ENCODE peak calls at places on chromosome 5, in four cellular contexts. G is fibroblast of lung, X is AML-193, M is mucosa of gallbladder. A is an unnamed sample.

GRCh38 chr5:67052034-67052433 is 144.6 kb downstream of the CD180 start:
- DNase-seq in G (no peak), X (no peak), M (no peak), A (no peak)

GRCh38 chr5:32794086-32794485 is 83.0 kb downstream of the NPR3 start:
- DNase-seq in G (no peak), X (no peak), M (no peak), A (no peak)

GRCh38 chr5:176610430-176610763 is 441 bp upstream of the GPRIN1 start:
- DNase-seq in G (no peak), X (no peak), M (no peak), A (no peak)

GRCh38 chr5:37661227-37661920 is 178.5 kb downstream of the GDNF start:
- DNase-seq in G (no peak), X (no peak), M (no peak), A (no peak)

GRCh38 chr5:19733612-19734495 is 254.1 kb downstream of the CDH18 start:
- DNase-seq in G (peak; percentile 2), X (no peak), M (no peak), A (no peak)

GRCh38 chr5:88269222-88269771 is 652 bp upstream of the TMEM161B start:
- DNase-seq in G (peak; percentile 30), X (no peak), M (peak; percentile 10), A (peak; percentile 18)

GRCh38 chr5:173385832-173386360 is 57.7 kb upstream of the STC2 start:
- DNase-seq in G (no peak), X (no peak), M (no peak), A (no peak)

GRCh38 chr5:97624861-97625260 is 441.8 kb upstream of the RIOK2 start:
- DNase-seq in G (peak; percentile 23), X (no peak), M (no peak), A (no peak)

GRCh38 chr5:1366514-1366913 is 21.6 kb upstream of the CLPTM1L start:
- DNase-seq in G (no peak), X (no peak), M (no peak), A (no peak)

A was measured in HL-60.